ENCODE peak calls at places on chromosomes 13 and 19, in four cellular contexts. U, S, A and T are unnamed samples.
A peak's percentile ranks its signal among the peaks of the same experiment; 100 is the strongest.

GRCh38 chr19:8022275-8022674 is 16.8 kb upstream of the ELAVL1 start:
- DNase-seq in U (no peak), S (no peak), A (no peak), T (no peak)

GRCh38 chr13:112979406-112979902 is 10.4 kb downstream of the MCF2L start:
- DNase-seq in U (no peak), S (no peak), A (no peak), T (no peak)

GRCh38 chr19:10762656-10763055 is 44.8 kb downstream of the DNM2 start:
- DNase-seq in U (no peak), S (no peak), A (no peak), T (no peak)

GRCh38 chr13:73228546-73228945 is 169.7 kb downstream of the KLF5 start:
- DNase-seq in U (no peak), S (no peak), A (no peak), T (no peak)

GRCh38 chr13:51585696-51586095 is 1.4 kb downstream of the WDFY2 start:
- DNase-seq in U (no peak), S (no peak), A (peak; percentile 44), T (no peak)

GRCh38 chr19:43078311-43078710 is 4.2 kb downstream of the PSG2 start:
- DNase-seq in U (no peak), S (no peak), A (peak; percentile 5), T (no peak)

GRCh38 chr19:8831832-8832131 is 322 bp downstream of the ZNF558 start:
- DNase-seq in U (no peak), S (no peak), A (no peak), T (no peak)

GRCh38 chr19:35269425-35270117 is 809 bp downstream of the USF2 start:
- DNase-seq in U (peak; percentile 75), S (peak; percentile 48), A (peak; percentile 90), T (peak; percentile 87)

GRCh38 chr13:74274946-74275345 is 140.7 kb upstream of the KLF12 start:
- DNase-seq in U (no peak), S (no peak), A (no peak), T (no peak)